ENCODE peak calls at places on chromosomes 5 and 9, in four cellular contexts. N is ascending aorta, H is breast epithelium, F is aorta. S is an unnamed sample. For H3K4me1 and H3K9me3, the result is how much of the 10 kb centered on the place peaks cover.

GRCh38 chr5:51960617-51961115 is 577.4 kb downstream of the ISL1 start:
- DNase-seq in N (no peak), H (no peak), F (no peak), S (no peak)

GRCh38 chr5:40678021-40678939 is 1.4 kb upstream of the PTGER4 start:
- DNase-seq in N (no peak), H (no peak), F (no peak), S (no peak)

GRCh38 chr5:139277171-139277570 is 16.4 kb upstream of the MATR3 start:
- DNase-seq in N (no peak), H (no peak), F (no peak), S (no peak)

GRCh38 chr9:83505282-83505681 is 32.9 kb downstream of the FRMD3 start:
- DNase-seq in N (no peak), H (no peak), F (no peak), S (no peak)

GRCh38 chr9:20732118-20732517 is 48.1 kb downstream of the FOCAD start:
- DNase-seq in N (no peak), H (no peak), F (no peak), S (no peak)

GRCh38 chr5:140073296-140073695 is 30.2 kb upstream of the NRG2 start:
- DNase-seq in N (no peak), H (no peak), F (no peak), S (no peak)

GRCh38 chr9:113581865-113582697 is 118.6 kb downstream of the RGS3 start:
- DNase-seq in N (peak), H (peak), F (peak), S (peak)

GRCh38 chr9:87662808-87663528 is 63.0 kb upstream of the CTSL start:
- DNase-seq in N (peak), H (peak), F (peak), S (peak)

GRCh38 chr9:110932883-110933282 is 105.4 kb downstream of the LPAR1 start:
- DNase-seq in N (no peak), H (no peak), F (no peak), S (no peak)

GRCh38 chr5:37837101-37838032 is 2.5 kb downstream of the GDNF start:
- DNase-seq in N (peak), H (peak), F (peak), S (peak)

GRCh38 chr5:171523781-171524180 is 104.3 kb downstream of the FGF18 start:
- DNase-seq in N (peak), H (no peak), F (no peak), S (no peak)

GRCh38 chr5:145811834-145812625 is 23.1 kb downstream of the PRELID2 start:
- DNase-seq in N (no peak), H (no peak), F (no peak), S (no peak)

GRCh38 chr5:142717582-142718215 is 31.8 kb upstream of the FGF1 start:
- DNase-seq in N (peak), H (no peak), F (no peak), S (no peak)

GRCh38 chr5:67233075-67233474 is 36.5 kb upstream of the CD180 start:
- DNase-seq in N (no peak), H (no peak), F (no peak), S (no peak)

GRCh38 chr5:105917189-105917588 is 1753.5 kb downstream of the EFNA5 start:
- DNase-seq in N (no peak), H (no peak), F (no peak), S (no peak)

GRCh38 chr5:38751103-38751502 is 94.7 kb upstream of the OSMR start:
- DNase-seq in N (no peak), H (no peak), F (no peak), S (no peak)

GRCh38 chr9:136327313-136327971 is at the start of gene GPSM1:
- DNase-seq in N (no peak), H (no peak), F (no peak), S (no peak)

GRCh38 chr9:135886147-135886981 is 21.0 kb downstream of the CAMSAP1 start:
- DNase-seq in N (no peak), H (no peak), F (no peak), S (no peak)

GRCh38 chr9:132998861-132999635 is 20.6 kb downstream of the GFI1B start:
- DNase-seq in N (no peak), H (no peak), F (no peak), S (no peak)

GRCh38 chr5:72499730-72500129 is 7.5 kb downstream of the ZNF366 start:
- DNase-seq in N (no peak), H (no peak), F (no peak), S (no peak)

GRCh38 chr5:163424836-163425235 is 12.6 kb upstream of the CCNG1 start:
- DNase-seq in N (no peak), H (no peak), F (no peak), S (no peak)

GRCh38 chr5:53426517-53426839 is 54.0 kb upstream of the FST start:
- DNase-seq in N (no peak), H (no peak), F (no peak), S (no peak)

GRCh38 chr5:55173696-55174101 is 722 bp upstream of the CDC20B start:
- DNase-seq in N (no peak), H (no peak), F (no peak), S (no peak)

GRCh38 chr9:105973811-105974407 is 279.6 kb downstream of the TMEM38B start:
- DNase-seq in N (no peak), H (no peak), F (no peak), S (no peak)

GRCh38 chr9:137720571-137721110 is 101.8 kb downstream of the EHMT1 start:
- DNase-seq in N (no peak), H (no peak), F (no peak), S (no peak)

GRCh38 chr5:96220610-96221390 is 212.2 kb downstream of the PCSK1 start:
- DNase-seq in N (no peak), H (no peak), F (no peak), S (no peak)

GRCh38 chr9:27078685-27079084 is 30.3 kb upstream of the TEK start:
- DNase-seq in N (no peak), H (no peak), F (no peak), S (no peak)

GRCh38 chr5:87390576-87391199 is 22.0 kb downstream of the CCNH start:
- DNase-seq in N (no peak), H (no peak), F (no peak), S (no peak)

GRCh38 chr9:73143606-73144328 is 7.9 kb upstream of the ANXA1 start:
- DNase-seq in N (no peak), H (no peak), F (no peak), S (no peak)

GRCh38 chr5:90915393-90915792 is 356.8 kb downstream of the ADGRV1 start:
- DNase-seq in N (no peak), H (no peak), F (no peak), S (no peak)

GRCh38 chr9:130461218-130461630 is 16.5 kb downstream of the ASS1 start:
- DNase-seq in N (no peak), H (no peak), F (peak), S (peak)

GRCh38 chr5:89105836-89106235 is 222.9 kb upstream of the MEF2C start:
- DNase-seq in N (no peak), H (no peak), F (no peak), S (no peak)

GRCh38 chr5:10690460-10690859 is 70.6 kb downstream of the DAP start:
- DNase-seq in N (no peak), H (no peak), F (no peak), S (no peak)

GRCh38 chr9:77647267-77647658 is 859 bp downstream of the GNA14 start:
- DNase-seq in N (no peak), H (no peak), F (no peak), S (no peak)

GRCh38 chr5:150394103-150394502 is 18.6 kb downstream of the CD74 start:
- DNase-seq in N (no peak), H (no peak), F (no peak), S (no peak)

GRCh38 chr9:137156567-137157375 is 13.1 kb downstream of the LRRC26 start:
- DNase-seq in N (no peak), H (no peak), F (no peak), S (peak)

GRCh38 chr9:111414406-111414805 is 69.8 kb downstream of the ECPAS start:
- DNase-seq in N (no peak), H (no peak), F (no peak), S (no peak)

GRCh38 chr9:121305269-121305994 is 37.5 kb downstream of the GSN start:
- DNase-seq in N (peak), H (peak), F (peak), S (no peak)
- H3K4me3 ChIP-seq in N (no peak), H (peak), F (no peak), S (no peak)

GRCh38 chr9:17699615-17700315 is 120.9 kb downstream of the SH3GL2 start:
- DNase-seq in N (no peak), H (no peak), F (no peak), S (no peak)
- H3K4me1 ChIP-seq in N (under half), H (under half), F (under half), S (under half)

DNA sequence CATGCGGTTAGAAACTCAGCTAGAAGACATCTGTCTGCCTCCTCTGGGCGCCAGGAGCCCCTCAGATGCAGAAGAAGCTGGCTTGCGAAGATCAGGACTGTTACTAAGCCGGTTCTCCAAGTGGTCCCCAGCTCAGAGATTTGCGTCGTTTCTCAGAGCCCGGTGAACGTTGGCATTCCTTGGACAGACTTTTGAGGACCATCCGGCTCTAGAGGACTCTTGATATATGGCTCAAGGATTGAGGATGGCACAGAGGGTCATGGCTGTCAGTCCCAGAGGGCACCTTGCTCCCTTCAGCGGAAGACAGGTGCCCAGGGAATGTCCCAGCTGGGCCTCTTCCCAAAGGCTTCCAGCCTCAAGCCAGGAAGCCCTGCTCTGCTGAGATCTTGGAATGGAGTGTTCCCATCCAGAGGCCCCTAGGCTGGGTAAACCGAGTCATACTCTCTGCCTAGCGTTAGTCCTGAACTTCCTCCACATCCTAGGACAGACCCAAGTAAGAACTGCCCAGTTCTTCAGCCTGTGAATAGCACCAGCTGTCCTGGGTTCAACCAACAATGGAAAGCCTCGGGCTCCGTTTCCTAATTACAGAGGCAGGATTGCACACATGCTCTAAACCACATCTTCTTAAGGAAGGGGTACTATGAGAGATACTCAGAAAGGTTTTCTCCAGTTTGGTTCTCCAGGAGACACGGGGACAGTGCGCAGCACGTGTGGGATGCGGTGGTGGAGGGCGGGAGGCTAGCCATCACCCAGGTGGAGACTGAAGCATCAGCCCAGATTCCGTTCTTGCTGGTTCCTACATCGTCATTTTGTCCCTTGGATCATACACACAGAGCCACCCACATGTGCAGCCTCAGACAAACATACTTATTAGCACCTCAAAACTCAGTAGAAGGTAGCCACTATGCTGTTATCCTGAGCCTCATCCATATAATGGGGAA is 51.4 kb downstream of the ZNF354C start:
- DNase-seq in N (no peak), H (no peak), F (no peak), S (peak)
- H3K9me3 ChIP-seq in N (half or more), H (half or more), F (under half), S (under half)

DNA sequence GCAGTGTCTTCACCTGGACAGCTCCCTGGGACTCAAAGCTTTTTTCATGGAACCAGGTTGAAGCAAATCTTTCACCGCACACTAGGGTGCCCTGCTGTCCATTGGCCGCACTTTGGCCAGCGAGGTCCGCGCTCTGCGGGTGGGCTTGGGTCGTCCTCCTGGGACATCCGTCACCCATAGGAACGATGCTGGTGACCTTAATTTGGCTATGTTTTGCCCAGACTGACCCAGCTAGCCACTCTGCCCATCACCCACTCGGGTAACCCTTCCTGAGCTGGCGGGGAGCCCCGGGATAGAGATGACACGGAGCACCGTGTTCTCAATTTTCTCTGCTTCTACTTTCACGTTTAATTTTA is 25.9 kb downstream of the ZDHHC11B start:
- DNase-seq in N (no peak), H (no peak), F (peak), S (no peak)
- H3K4me3 ChIP-seq in N (no peak), H (no peak), F (no peak), S (peak)